ENCODE peak calls at places on chromosomes 11 and 22, in nine cellular contexts. One of them, this sample, is unnamed.

GRCh38 chr11:119624102-119624615 is 104.8 kb downstream of the NECTIN1 start:
- DNase-seq in posterior cingulate gyrus: peak
- DNase-seq in activated T-helper 1 cell treated with anti-CD3 and anti-CD28 coated beads, Interleukin-2, amount 50 U/mL, for 16 hours: no peak
- DNase-seq in stimulated activated effector memory CD8-positive, alpha-beta T cell treated with anti-CD3 and anti-CD28 coated beads, Interleukin-12 subunit alpha, Interleukin-12 subunit beta, amount 100 ng/mL, for 72 hours: peak
- DNase-seq in coronary artery: no peak
- DNase-seq in stimulated activated CD8-positive, alpha-beta memory T cell treated with anti-CD3 and anti-CD28 coated beads, Interleukin-4, amount 100 ng/mL, for 1 hour: no peak
- DNase-seq in mammary epithelial cell: no peak
- DNase-seq in NCI-H1092 treated with DMSO at 0.1 percent for 48 hours: no peak
- DNase-seq in T-helper 1 cell: no peak
- DNase-seq in this sample: no peak

GRCh38 chr11:129490004-129490403 is 114.4 kb downstream of the BARX2 start:
- DNase-seq in NCI-H1092 treated with DMSO at 0.1 percent for 48 hours: no peak
- DNase-seq in mammary epithelial cell: peak
- DNase-seq in stimulated activated effector memory CD8-positive, alpha-beta T cell treated with anti-CD3 and anti-CD28 coated beads, Interleukin-12 subunit alpha, Interleukin-12 subunit beta, amount 100 ng/mL, for 72 hours: no peak
- DNase-seq in posterior cingulate gyrus: no peak
- DNase-seq in stimulated activated CD8-positive, alpha-beta memory T cell treated with anti-CD3 and anti-CD28 coated beads, Interleukin-4, amount 100 ng/mL, for 1 hour: no peak
- DNase-seq in coronary artery: no peak
- DNase-seq in activated T-helper 1 cell treated with anti-CD3 and anti-CD28 coated beads, Interleukin-2, amount 50 U/mL, for 16 hours: no peak
- DNase-seq in T-helper 1 cell: no peak
- DNase-seq in this sample: no peak

GRCh38 chr11:74866557-74866956 is 82.3 kb downstream of the XRRA1 start:
- DNase-seq in T-helper 1 cell: no peak
- DNase-seq in NCI-H1092 treated with DMSO at 0.1 percent for 48 hours: no peak
- DNase-seq in activated T-helper 1 cell treated with anti-CD3 and anti-CD28 coated beads, Interleukin-2, amount 50 U/mL, for 16 hours: no peak
- DNase-seq in stimulated activated effector memory CD8-positive, alpha-beta T cell treated with anti-CD3 and anti-CD28 coated beads, Interleukin-12 subunit alpha, Interleukin-12 subunit beta, amount 100 ng/mL, for 72 hours: no peak
- DNase-seq in mammary epithelial cell: no peak
- DNase-seq in coronary artery: no peak
- DNase-seq in stimulated activated CD8-positive, alpha-beta memory T cell treated with anti-CD3 and anti-CD28 coated beads, Interleukin-4, amount 100 ng/mL, for 1 hour: no peak
- DNase-seq in posterior cingulate gyrus: no peak
- DNase-seq in this sample: no peak

GRCh38 chr11:33438311-33438710 is 181.1 kb downstream of the HIPK3 start:
- DNase-seq in mammary epithelial cell: no peak
- DNase-seq in stimulated activated effector memory CD8-positive, alpha-beta T cell treated with anti-CD3 and anti-CD28 coated beads, Interleukin-12 subunit alpha, Interleukin-12 subunit beta, amount 100 ng/mL, for 72 hours: no peak
- DNase-seq in stimulated activated CD8-positive, alpha-beta memory T cell treated with anti-CD3 and anti-CD28 coated beads, Interleukin-4, amount 100 ng/mL, for 1 hour: no peak
- DNase-seq in posterior cingulate gyrus: no peak
- DNase-seq in T-helper 1 cell: no peak
- DNase-seq in coronary artery: no peak
- DNase-seq in activated T-helper 1 cell treated with anti-CD3 and anti-CD28 coated beads, Interleukin-2, amount 50 U/mL, for 16 hours: no peak
- DNase-seq in NCI-H1092 treated with DMSO at 0.1 percent for 48 hours: no peak
- DNase-seq in this sample: peak

GRCh38 chr11:113885897-113886296 is 10.5 kb upstream of the USP28 start:
- DNase-seq in stimulated activated effector memory CD8-positive, alpha-beta T cell treated with anti-CD3 and anti-CD28 coated beads, Interleukin-12 subunit alpha, Interleukin-12 subunit beta, amount 100 ng/mL, for 72 hours: no peak
- DNase-seq in activated T-helper 1 cell treated with anti-CD3 and anti-CD28 coated beads, Interleukin-2, amount 50 U/mL, for 16 hours: no peak
- DNase-seq in T-helper 1 cell: no peak
- DNase-seq in coronary artery: no peak
- DNase-seq in stimulated activated CD8-positive, alpha-beta memory T cell treated with anti-CD3 and anti-CD28 coated beads, Interleukin-4, amount 100 ng/mL, for 1 hour: no peak
- DNase-seq in NCI-H1092 treated with DMSO at 0.1 percent for 48 hours: no peak
- DNase-seq in mammary epithelial cell: no peak
- DNase-seq in posterior cingulate gyrus: no peak
- DNase-seq in this sample: no peak

GRCh38 chr22:19523240-19524169 is 705 bp downstream of the CLDN5 start:
- DNase-seq in T-helper 1 cell: no peak
- DNase-seq in mammary epithelial cell: peak
- DNase-seq in stimulated activated effector memory CD8-positive, alpha-beta T cell treated with anti-CD3 and anti-CD28 coated beads, Interleukin-12 subunit alpha, Interleukin-12 subunit beta, amount 100 ng/mL, for 72 hours: no peak
- DNase-seq in NCI-H1092 treated with DMSO at 0.1 percent for 48 hours: peak
- DNase-seq in posterior cingulate gyrus: no peak
- DNase-seq in coronary artery: no peak
- DNase-seq in stimulated activated CD8-positive, alpha-beta memory T cell treated with anti-CD3 and anti-CD28 coated beads, Interleukin-4, amount 100 ng/mL, for 1 hour: no peak
- DNase-seq in activated T-helper 1 cell treated with anti-CD3 and anti-CD28 coated beads, Interleukin-2, amount 50 U/mL, for 16 hours: no peak
- DNase-seq in this sample: no peak

GRCh38 chr22:31075961-31076360 is 5.2 kb upstream of the SMTN start:
- DNase-seq in activated T-helper 1 cell treated with anti-CD3 and anti-CD28 coated beads, Interleukin-2, amount 50 U/mL, for 16 hours: no peak
- DNase-seq in T-helper 1 cell: no peak
- DNase-seq in posterior cingulate gyrus: no peak
- DNase-seq in coronary artery: peak
- DNase-seq in NCI-H1092 treated with DMSO at 0.1 percent for 48 hours: no peak
- DNase-seq in stimulated activated CD8-positive, alpha-beta memory T cell treated with anti-CD3 and anti-CD28 coated beads, Interleukin-4, amount 100 ng/mL, for 1 hour: no peak
- DNase-seq in mammary epithelial cell: no peak
- DNase-seq in stimulated activated effector memory CD8-positive, alpha-beta T cell treated with anti-CD3 and anti-CD28 coated beads, Interleukin-12 subunit alpha, Interleukin-12 subunit beta, amount 100 ng/mL, for 72 hours: no peak
- DNase-seq in this sample: no peak

GRCh38 chr11:133892584-133893380 is 47.5 kb upstream of the SPATA19 start:
- DNase-seq in coronary artery: peak
- DNase-seq in activated T-helper 1 cell treated with anti-CD3 and anti-CD28 coated beads, Interleukin-2, amount 50 U/mL, for 16 hours: no peak
- DNase-seq in posterior cingulate gyrus: no peak
- DNase-seq in stimulated activated effector memory CD8-positive, alpha-beta T cell treated with anti-CD3 and anti-CD28 coated beads, Interleukin-12 subunit alpha, Interleukin-12 subunit beta, amount 100 ng/mL, for 72 hours: peak
- DNase-seq in T-helper 1 cell: no peak
- DNase-seq in stimulated activated CD8-positive, alpha-beta memory T cell treated with anti-CD3 and anti-CD28 coated beads, Interleukin-4, amount 100 ng/mL, for 1 hour: no peak
- DNase-seq in NCI-H1092 treated with DMSO at 0.1 percent for 48 hours: no peak
- DNase-seq in mammary epithelial cell: no peak
- DNase-seq in this sample: no peak

GRCh38 chr11:92826136-92826535 is 143.3 kb upstream of the MTNR1B start:
- DNase-seq in posterior cingulate gyrus: no peak
- DNase-seq in stimulated activated effector memory CD8-positive, alpha-beta T cell treated with anti-CD3 and anti-CD28 coated beads, Interleukin-12 subunit alpha, Interleukin-12 subunit beta, amount 100 ng/mL, for 72 hours: no peak
- DNase-seq in activated T-helper 1 cell treated with anti-CD3 and anti-CD28 coated beads, Interleukin-2, amount 50 U/mL, for 16 hours: no peak
- DNase-seq in T-helper 1 cell: no peak
- DNase-seq in NCI-H1092 treated with DMSO at 0.1 percent for 48 hours: no peak
- DNase-seq in mammary epithelial cell: peak
- DNase-seq in stimulated activated CD8-positive, alpha-beta memory T cell treated with anti-CD3 and anti-CD28 coated beads, Interleukin-4, amount 100 ng/mL, for 1 hour: no peak
- DNase-seq in coronary artery: no peak
- DNase-seq in this sample: no peak

GRCh38 chr11:19853016-19853415 is 140.4 kb downstream of the NAV2 start:
- DNase-seq in activated T-helper 1 cell treated with anti-CD3 and anti-CD28 coated beads, Interleukin-2, amount 50 U/mL, for 16 hours: no peak
- DNase-seq in mammary epithelial cell: peak
- DNase-seq in posterior cingulate gyrus: no peak
- DNase-seq in T-helper 1 cell: no peak
- DNase-seq in stimulated activated CD8-positive, alpha-beta memory T cell treated with anti-CD3 and anti-CD28 coated beads, Interleukin-4, amount 100 ng/mL, for 1 hour: no peak
- DNase-seq in coronary artery: no peak
- DNase-seq in stimulated activated effector memory CD8-positive, alpha-beta T cell treated with anti-CD3 and anti-CD28 coated beads, Interleukin-12 subunit alpha, Interleukin-12 subunit beta, amount 100 ng/mL, for 72 hours: no peak
- DNase-seq in NCI-H1092 treated with DMSO at 0.1 percent for 48 hours: no peak
- DNase-seq in this sample: no peak

GRCh38 chr11:129951201-129951882 is 51.3 kb downstream of the PRDM10 start:
- DNase-seq in T-helper 1 cell: no peak
- DNase-seq in activated T-helper 1 cell treated with anti-CD3 and anti-CD28 coated beads, Interleukin-2, amount 50 U/mL, for 16 hours: no peak
- DNase-seq in stimulated activated CD8-positive, alpha-beta memory T cell treated with anti-CD3 and anti-CD28 coated beads, Interleukin-4, amount 100 ng/mL, for 1 hour: no peak
- DNase-seq in NCI-H1092 treated with DMSO at 0.1 percent for 48 hours: no peak
- DNase-seq in posterior cingulate gyrus: no peak
- DNase-seq in stimulated activated effector memory CD8-positive, alpha-beta T cell treated with anti-CD3 and anti-CD28 coated beads, Interleukin-12 subunit alpha, Interleukin-12 subunit beta, amount 100 ng/mL, for 72 hours: no peak
- DNase-seq in coronary artery: no peak
- DNase-seq in mammary epithelial cell: peak
- DNase-seq in this sample: peak

GRCh38 chr11:27215471-27216267 is 147.3 kb downstream of the CCDC34 start:
- DNase-seq in posterior cingulate gyrus: no peak
- DNase-seq in stimulated activated CD8-positive, alpha-beta memory T cell treated with anti-CD3 and anti-CD28 coated beads, Interleukin-4, amount 100 ng/mL, for 1 hour: no peak
- DNase-seq in activated T-helper 1 cell treated with anti-CD3 and anti-CD28 coated beads, Interleukin-2, amount 50 U/mL, for 16 hours: no peak
- DNase-seq in T-helper 1 cell: no peak
- DNase-seq in stimulated activated effector memory CD8-positive, alpha-beta T cell treated with anti-CD3 and anti-CD28 coated beads, Interleukin-12 subunit alpha, Interleukin-12 subunit beta, amount 100 ng/mL, for 72 hours: no peak
- DNase-seq in coronary artery: no peak
- DNase-seq in mammary epithelial cell: no peak
- DNase-seq in NCI-H1092 treated with DMSO at 0.1 percent for 48 hours: peak
- DNase-seq in this sample: no peak

GRCh38 chr22:49886346-49887073 is 31.7 kb downstream of the ALG12 start:
- DNase-seq in posterior cingulate gyrus: no peak
- DNase-seq in stimulated activated effector memory CD8-positive, alpha-beta T cell treated with anti-CD3 and anti-CD28 coated beads, Interleukin-12 subunit alpha, Interleukin-12 subunit beta, amount 100 ng/mL, for 72 hours: no peak
- DNase-seq in T-helper 1 cell: no peak
- DNase-seq in NCI-H1092 treated with DMSO at 0.1 percent for 48 hours: no peak
- DNase-seq in activated T-helper 1 cell treated with anti-CD3 and anti-CD28 coated beads, Interleukin-2, amount 50 U/mL, for 16 hours: no peak
- DNase-seq in coronary artery: no peak
- DNase-seq in mammary epithelial cell: no peak
- DNase-seq in stimulated activated CD8-positive, alpha-beta memory T cell treated with anti-CD3 and anti-CD28 coated beads, Interleukin-4, amount 100 ng/mL, for 1 hour: no peak
- DNase-seq in this sample: no peak

GRCh38 chr11:9955387-9955786 is 291.5 kb downstream of the SWAP70 start:
- DNase-seq in activated T-helper 1 cell treated with anti-CD3 and anti-CD28 coated beads, Interleukin-2, amount 50 U/mL, for 16 hours: no peak
- DNase-seq in stimulated activated CD8-positive, alpha-beta memory T cell treated with anti-CD3 and anti-CD28 coated beads, Interleukin-4, amount 100 ng/mL, for 1 hour: no peak
- DNase-seq in T-helper 1 cell: no peak
- DNase-seq in mammary epithelial cell: no peak
- DNase-seq in NCI-H1092 treated with DMSO at 0.1 percent for 48 hours: no peak
- DNase-seq in stimulated activated effector memory CD8-positive, alpha-beta T cell treated with anti-CD3 and anti-CD28 coated beads, Interleukin-12 subunit alpha, Interleukin-12 subunit beta, amount 100 ng/mL, for 72 hours: no peak
- DNase-seq in posterior cingulate gyrus: no peak
- DNase-seq in coronary artery: no peak
- DNase-seq in this sample: no peak

GRCh38 chr11:47188262-47188661 is 2.0 kb upstream of the PACSIN3 start:
- DNase-seq in mammary epithelial cell: no peak
- DNase-seq in NCI-H1092 treated with DMSO at 0.1 percent for 48 hours: no peak
- DNase-seq in stimulated activated effector memory CD8-positive, alpha-beta T cell treated with anti-CD3 and anti-CD28 coated beads, Interleukin-12 subunit alpha, Interleukin-12 subunit beta, amount 100 ng/mL, for 72 hours: no peak
- DNase-seq in posterior cingulate gyrus: no peak
- DNase-seq in T-helper 1 cell: no peak
- DNase-seq in activated T-helper 1 cell treated with anti-CD3 and anti-CD28 coated beads, Interleukin-2, amount 50 U/mL, for 16 hours: no peak
- DNase-seq in coronary artery: no peak
- DNase-seq in stimulated activated CD8-positive, alpha-beta memory T cell treated with anti-CD3 and anti-CD28 coated beads, Interleukin-4, amount 100 ng/mL, for 1 hour: no peak
- DNase-seq in this sample: no peak

GRCh38 chr11:22566293-22566692 is 59.3 kb downstream of the FANCF start:
- DNase-seq in stimulated activated CD8-positive, alpha-beta memory T cell treated with anti-CD3 and anti-CD28 coated beads, Interleukin-4, amount 100 ng/mL, for 1 hour: no peak
- DNase-seq in posterior cingulate gyrus: peak
- DNase-seq in coronary artery: no peak
- DNase-seq in mammary epithelial cell: no peak
- DNase-seq in T-helper 1 cell: no peak
- DNase-seq in activated T-helper 1 cell treated with anti-CD3 and anti-CD28 coated beads, Interleukin-2, amount 50 U/mL, for 16 hours: no peak
- DNase-seq in NCI-H1092 treated with DMSO at 0.1 percent for 48 hours: no peak
- DNase-seq in stimulated activated effector memory CD8-positive, alpha-beta T cell treated with anti-CD3 and anti-CD28 coated beads, Interleukin-12 subunit alpha, Interleukin-12 subunit beta, amount 100 ng/mL, for 72 hours: no peak
- DNase-seq in this sample: no peak

GRCh38 chr11:6855971-6856542 is 6.8 kb upstream of the OR10A2 start:
- DNase-seq in stimulated activated effector memory CD8-positive, alpha-beta T cell treated with anti-CD3 and anti-CD28 coated beads, Interleukin-12 subunit alpha, Interleukin-12 subunit beta, amount 100 ng/mL, for 72 hours: no peak
- DNase-seq in NCI-H1092 treated with DMSO at 0.1 percent for 48 hours: no peak
- DNase-seq in stimulated activated CD8-positive, alpha-beta memory T cell treated with anti-CD3 and anti-CD28 coated beads, Interleukin-4, amount 100 ng/mL, for 1 hour: no peak
- DNase-seq in mammary epithelial cell: peak
- DNase-seq in T-helper 1 cell: no peak
- DNase-seq in posterior cingulate gyrus: no peak
- DNase-seq in activated T-helper 1 cell treated with anti-CD3 and anti-CD28 coated beads, Interleukin-2, amount 50 U/mL, for 16 hours: no peak
- DNase-seq in coronary artery: no peak
- DNase-seq in this sample: peak

GRCh38 chr11:74507582-74507981 is 14.1 kb upstream of the LIPT2 start:
- DNase-seq in posterior cingulate gyrus: no peak
- DNase-seq in T-helper 1 cell: no peak
- DNase-seq in NCI-H1092 treated with DMSO at 0.1 percent for 48 hours: no peak
- DNase-seq in stimulated activated effector memory CD8-positive, alpha-beta T cell treated with anti-CD3 and anti-CD28 coated beads, Interleukin-12 subunit alpha, Interleukin-12 subunit beta, amount 100 ng/mL, for 72 hours: no peak
- DNase-seq in activated T-helper 1 cell treated with anti-CD3 and anti-CD28 coated beads, Interleukin-2, amount 50 U/mL, for 16 hours: no peak
- DNase-seq in stimulated activated CD8-positive, alpha-beta memory T cell treated with anti-CD3 and anti-CD28 coated beads, Interleukin-4, amount 100 ng/mL, for 1 hour: no peak
- DNase-seq in coronary artery: no peak
- DNase-seq in mammary epithelial cell: no peak
- DNase-seq in this sample: no peak

GRCh38 chr22:43272869-43273318 is 70.3 kb downstream of the SCUBE1 start:
- DNase-seq in mammary epithelial cell: no peak
- DNase-seq in NCI-H1092 treated with DMSO at 0.1 percent for 48 hours: no peak
- DNase-seq in T-helper 1 cell: no peak
- DNase-seq in stimulated activated CD8-positive, alpha-beta memory T cell treated with anti-CD3 and anti-CD28 coated beads, Interleukin-4, amount 100 ng/mL, for 1 hour: no peak
- DNase-seq in coronary artery: no peak
- DNase-seq in posterior cingulate gyrus: no peak
- DNase-seq in stimulated activated effector memory CD8-positive, alpha-beta T cell treated with anti-CD3 and anti-CD28 coated beads, Interleukin-12 subunit alpha, Interleukin-12 subunit beta, amount 100 ng/mL, for 72 hours: no peak
- DNase-seq in activated T-helper 1 cell treated with anti-CD3 and anti-CD28 coated beads, Interleukin-2, amount 50 U/mL, for 16 hours: no peak
- DNase-seq in this sample: no peak

GRCh38 chr11:68120212-68121066 is 749 bp downstream of the CHKA start:
- DNase-seq in stimulated activated effector memory CD8-positive, alpha-beta T cell treated with anti-CD3 and anti-CD28 coated beads, Interleukin-12 subunit alpha, Interleukin-12 subunit beta, amount 100 ng/mL, for 72 hours: peak
- DNase-seq in mammary epithelial cell: no peak
- DNase-seq in activated T-helper 1 cell treated with anti-CD3 and anti-CD28 coated beads, Interleukin-2, amount 50 U/mL, for 16 hours: peak
- DNase-seq in T-helper 1 cell: peak
- DNase-seq in posterior cingulate gyrus: peak
- DNase-seq in coronary artery: no peak
- DNase-seq in stimulated activated CD8-positive, alpha-beta memory T cell treated with anti-CD3 and anti-CD28 coated beads, Interleukin-4, amount 100 ng/mL, for 1 hour: no peak
- DNase-seq in NCI-H1092 treated with DMSO at 0.1 percent for 48 hours: peak
- DNase-seq in this sample: no peak

GRCh38 chr11:130782361-130783221 is 133.7 kb downstream of the SNX19 start:
- DNase-seq in posterior cingulate gyrus: no peak
- DNase-seq in mammary epithelial cell: no peak
- DNase-seq in activated T-helper 1 cell treated with anti-CD3 and anti-CD28 coated beads, Interleukin-2, amount 50 U/mL, for 16 hours: no peak
- DNase-seq in coronary artery: peak
- DNase-seq in stimulated activated effector memory CD8-positive, alpha-beta T cell treated with anti-CD3 and anti-CD28 coated beads, Interleukin-12 subunit alpha, Interleukin-12 subunit beta, amount 100 ng/mL, for 72 hours: no peak
- DNase-seq in NCI-H1092 treated with DMSO at 0.1 percent for 48 hours: no peak
- DNase-seq in T-helper 1 cell: no peak
- DNase-seq in stimulated activated CD8-positive, alpha-beta memory T cell treated with anti-CD3 and anti-CD28 coated beads, Interleukin-4, amount 100 ng/mL, for 1 hour: no peak
- DNase-seq in this sample: no peak

GRCh38 chr11:117929568-117930207 is 486 bp upstream of the TMPRSS13 start:
- DNase-seq in NCI-H1092 treated with DMSO at 0.1 percent for 48 hours: no peak
- DNase-seq in activated T-helper 1 cell treated with anti-CD3 and anti-CD28 coated beads, Interleukin-2, amount 50 U/mL, for 16 hours: no peak
- DNase-seq in T-helper 1 cell: no peak
- DNase-seq in stimulated activated effector memory CD8-positive, alpha-beta T cell treated with anti-CD3 and anti-CD28 coated beads, Interleukin-12 subunit alpha, Interleukin-12 subunit beta, amount 100 ng/mL, for 72 hours: no peak
- DNase-seq in mammary epithelial cell: no peak
- DNase-seq in coronary artery: no peak
- DNase-seq in posterior cingulate gyrus: no peak
- DNase-seq in stimulated activated CD8-positive, alpha-beta memory T cell treated with anti-CD3 and anti-CD28 coated beads, Interleukin-4, amount 100 ng/mL, for 1 hour: no peak
- DNase-seq in this sample: no peak

GRCh38 chr11:61008971-61009370 is 37.5 kb downstream of the CD6 start:
- DNase-seq in mammary epithelial cell: no peak
- DNase-seq in coronary artery: no peak
- DNase-seq in NCI-H1092 treated with DMSO at 0.1 percent for 48 hours: no peak
- DNase-seq in posterior cingulate gyrus: no peak
- DNase-seq in activated T-helper 1 cell treated with anti-CD3 and anti-CD28 coated beads, Interleukin-2, amount 50 U/mL, for 16 hours: no peak
- DNase-seq in stimulated activated CD8-positive, alpha-beta memory T cell treated with anti-CD3 and anti-CD28 coated beads, Interleukin-4, amount 100 ng/mL, for 1 hour: no peak
- DNase-seq in stimulated activated effector memory CD8-positive, alpha-beta T cell treated with anti-CD3 and anti-CD28 coated beads, Interleukin-12 subunit alpha, Interleukin-12 subunit beta, amount 100 ng/mL, for 72 hours: no peak
- DNase-seq in T-helper 1 cell: no peak
- DNase-seq in this sample: no peak

GRCh38 chr11:26227311-26227710 is 104.6 kb upstream of the ANO3 start:
- DNase-seq in activated T-helper 1 cell treated with anti-CD3 and anti-CD28 coated beads, Interleukin-2, amount 50 U/mL, for 16 hours: no peak
- DNase-seq in coronary artery: no peak
- DNase-seq in T-helper 1 cell: no peak
- DNase-seq in stimulated activated CD8-positive, alpha-beta memory T cell treated with anti-CD3 and anti-CD28 coated beads, Interleukin-4, amount 100 ng/mL, for 1 hour: no peak
- DNase-seq in NCI-H1092 treated with DMSO at 0.1 percent for 48 hours: no peak
- DNase-seq in mammary epithelial cell: peak
- DNase-seq in stimulated activated effector memory CD8-positive, alpha-beta T cell treated with anti-CD3 and anti-CD28 coated beads, Interleukin-12 subunit alpha, Interleukin-12 subunit beta, amount 100 ng/mL, for 72 hours: no peak
- DNase-seq in posterior cingulate gyrus: no peak
- DNase-seq in this sample: peak

GRCh38 chr11:61541568-61541967 is 33.0 kb downstream of the LRRC10B start:
- DNase-seq in mammary epithelial cell: no peak
- DNase-seq in stimulated activated effector memory CD8-positive, alpha-beta T cell treated with anti-CD3 and anti-CD28 coated beads, Interleukin-12 subunit alpha, Interleukin-12 subunit beta, amount 100 ng/mL, for 72 hours: no peak
- DNase-seq in NCI-H1092 treated with DMSO at 0.1 percent for 48 hours: peak
- DNase-seq in activated T-helper 1 cell treated with anti-CD3 and anti-CD28 coated beads, Interleukin-2, amount 50 U/mL, for 16 hours: no peak
- DNase-seq in posterior cingulate gyrus: no peak
- DNase-seq in stimulated activated CD8-positive, alpha-beta memory T cell treated with anti-CD3 and anti-CD28 coated beads, Interleukin-4, amount 100 ng/mL, for 1 hour: no peak
- DNase-seq in coronary artery: no peak
- DNase-seq in T-helper 1 cell: no peak
- DNase-seq in this sample: no peak

This sample was measured in cerebellar cortex.